ENCODE peak calls at places on chromosomes 1 and 21, in five cellular contexts. T, X, N, Q and L are unnamed samples.

GRCh38 chr1:207404849-207405525 is 49.1 kb upstream of the CR2 start:
- DNase-seq in T (peak; percentile 65), N (no peak), Q (peak; percentile 70), X (peak; percentile 78), L (peak; percentile 58)

GRCh38 chr1:56583957-56584468 is 4.7 kb upstream of the PLPP3 start:
- DNase-seq in T (no peak), Q (no peak), N (no peak), X (no peak), L (no peak)

GRCh38 chr1:93453911-93454310 is 6.0 kb downstream of the FNBP1L start:
- DNase-seq in T (no peak), N (no peak), X (no peak), Q (no peak), L (no peak)

GRCh38 chr1:2529776-2530500 is at the start of gene HES5:
- DNase-seq in Q (no peak), X (peak; percentile 82), T (no peak), N (no peak), L (no peak)

GRCh38 chr1:41713141-41713540 is 205.6 kb downstream of the HIVEP3 start:
- DNase-seq in X (no peak), Q (no peak), T (no peak), N (no peak), L (no peak)

GRCh38 chr1:8040586-8040985 is 14.5 kb upstream of the ERRFI1 start:
- DNase-seq in N (no peak), T (peak; percentile 99), X (no peak), Q (peak; percentile 32), L (peak; percentile 37)

GRCh38 chr1:33810571-33810970 is 53.3 kb upstream of the HMGB4 start:
- DNase-seq in X (no peak), T (no peak), Q (no peak), N (no peak), L (no peak)

GRCh38 chr1:198287916-198288315 is 131.1 kb downstream of the NEK7 start:
- DNase-seq in N (no peak), X (no peak), Q (no peak), T (no peak), L (no peak)

GRCh38 chr21:43362306-43362927 is 64.5 kb downstream of the SIK1 start:
- DNase-seq in Q (no peak), T (no peak), X (peak; percentile 59), N (no peak), L (peak; percentile 42)

GRCh38 chr1:32962248-32962896 is 2.2 kb downstream of the RNF19B start:
- DNase-seq in Q (peak; percentile 30), X (no peak), N (peak; percentile 74), T (no peak), L (no peak)

GRCh38 chr1:153404086-153404635 is 12.2 kb upstream of the S100A7A start:
- DNase-seq in T (no peak), Q (no peak), N (no peak), X (peak; percentile 44), L (no peak)

GRCh38 chr1:168506204-168506819 is 37.5 kb downstream of the XCL2 start:
- DNase-seq in N (no peak), X (no peak), T (peak; percentile 4), Q (no peak), L (no peak)

GRCh38 chr1:229376521-229376920 is 33.7 kb upstream of the CCSAP start:
- DNase-seq in T (no peak), X (no peak), N (no peak), Q (no peak), L (no peak)

GRCh38 chr1:235640580-235640979 is 9.0 kb downstream of the GNG4 start:
- DNase-seq in X (no peak), T (no peak), N (no peak), Q (no peak), L (no peak)

GRCh38 chr21:9741343-9741742 is 780.0 kb upstream of the TPTE start:
- DNase-seq in X (no peak), Q (no peak), T (no peak), N (no peak), L (no peak)

GRCh38 chr1:109705411-109705810 is 6.6 kb upstream of the GSTM5 start:
- DNase-seq in T (no peak), N (no peak), Q (peak; percentile 0), X (no peak), L (no peak)

GRCh38 chr1:185745165-185745564 is 11.0 kb downstream of the HMCN1 start:
- DNase-seq in Q (no peak), N (no peak), T (no peak), X (no peak), L (no peak)

GRCh38 chr1:223141021-223141420 is 2.0 kb downstream of the TLR5 start:
- DNase-seq in N (no peak), T (no peak), X (peak; percentile 17), Q (no peak), L (no peak)

GRCh38 chr1:80153762-80154555 is 1147.4 kb upstream of the ADGRL4 start:
- DNase-seq in X (peak; percentile 41), N (no peak), Q (no peak), T (no peak), L (no peak)

GRCh38 chr1:227736814-227737432 is 1.7 kb downstream of the SNAP47 start:
- DNase-seq in T (no peak), X (no peak), Q (no peak), N (no peak), L (no peak)

GRCh38 chr1:53328490-53329182 is 766 bp upstream of the LRP8 start:
- DNase-seq in N (no peak), X (peak; percentile 74), Q (no peak), T (no peak), L (no peak)

GRCh38 chr1:223175032-223175431 is 32.0 kb upstream of the TLR5 start:
- DNase-seq in Q (peak; percentile 52), X (peak; percentile 53), T (peak; percentile 15), N (no peak), L (no peak)

GRCh38 chr1:160826546-160826945 is 30.6 kb downstream of the LY9 start:
- DNase-seq in X (no peak), Q (no peak), N (no peak), T (no peak), L (no peak)

GRCh38 chr1:214331180-214331579 is 50.2 kb downstream of the SMYD2 start:
- DNase-seq in T (no peak), Q (no peak), N (no peak), X (no peak), L (no peak)

GRCh38 chr1:77047978-77048614 is 171.1 kb downstream of the PIGK start:
- DNase-seq in T (no peak), X (no peak), N (no peak), Q (no peak), L (no peak)

GRCh38 chr1:6275826-6276764 is 15.2 kb upstream of the GPR153 start:
- DNase-seq in N (no peak), Q (peak; percentile 61), X (peak; percentile 36), T (no peak), L (no peak)

GRCh38 chr1:207810173-207810572 is 58.3 kb downstream of the CD46 start:
- DNase-seq in N (no peak), X (no peak), T (no peak), Q (no peak), L (no peak)

GRCh38 chr1:225882008-225882698 is at the start of gene TMEM63A:
- DNase-seq in N (peak; percentile 40), T (peak; percentile 64), X (peak; percentile 92), Q (peak; percentile 97), L (peak; percentile 16)
- TF ChIP-seq POLR2AphosphoS5 in N (no peak), T (peak; percentile 89), X (peak; percentile 72), Q (peak; percentile 47), L (peak; percentile 78)

GRCh38 chr1:9651565-9652378 is at the start of gene PIK3CD:
- DNase-seq in X (peak; percentile 84), T (no peak), N (no peak), Q (no peak), L (no peak)
- TF ChIP-seq EZH2 in X (no peak), T (no peak), N (no peak), Q (no peak), L (no peak)

DNA sequence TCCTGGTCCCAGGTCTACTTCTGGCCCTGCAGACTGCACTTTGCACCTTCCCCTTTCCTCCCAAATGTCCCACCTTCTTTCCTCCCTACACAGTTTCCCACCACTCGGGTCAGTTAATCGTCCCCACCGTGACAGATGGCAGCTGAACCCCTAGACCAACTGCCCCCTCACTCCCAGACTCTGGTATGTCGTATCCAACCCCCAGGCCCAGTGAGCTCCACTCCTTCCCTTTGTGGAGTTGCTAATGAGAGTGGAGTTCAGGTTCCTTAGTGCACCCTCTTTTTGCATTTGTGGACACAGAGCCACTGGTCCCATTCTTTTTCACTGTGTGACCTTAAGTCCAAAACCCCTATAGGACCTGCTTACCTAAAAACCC is 1.8 kb downstream of the MAN1C1 start:
- DNase-seq in T (no peak), Q (no peak), X (peak; percentile 24), N (no peak), L (no peak)
- H3K4me3 ChIP-seq in T (no peak overlapping the region), Q (no peak overlapping the region), X (peak overlapping the region; percentile 81), N (no peak overlapping the region), L (no peak overlapping the region)

DNA sequence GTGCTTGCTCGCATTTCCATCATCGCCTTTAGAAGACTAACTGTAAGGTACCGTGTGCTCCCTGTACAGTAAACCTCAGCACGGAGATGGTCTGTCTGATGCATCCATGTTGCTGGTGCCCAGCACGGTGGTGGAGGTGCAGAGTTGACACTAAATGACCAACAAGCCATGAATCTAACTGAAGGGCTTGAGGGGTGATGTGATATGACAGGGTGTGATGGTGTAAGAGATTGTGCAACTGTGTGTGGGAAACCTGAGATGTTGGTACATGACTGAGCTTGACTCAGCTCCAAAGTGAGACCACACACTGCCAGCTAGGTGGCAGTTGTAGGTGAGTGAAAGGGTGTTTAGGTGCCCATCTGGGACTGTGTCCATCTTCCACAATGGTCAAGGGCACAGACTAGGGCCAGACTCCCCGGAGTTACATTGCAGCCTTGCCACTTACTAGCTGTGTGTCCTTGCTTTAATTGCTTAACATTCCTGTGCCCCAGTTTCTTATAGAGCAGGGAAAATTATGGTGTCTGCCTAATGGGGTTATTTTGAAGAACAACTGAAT is 21.4 kb downstream of the SLC2A1 start:
- DNase-seq in T (no peak), X (no peak), Q (no peak), N (no peak), L (no peak)
- TF ChIP-seq POLR2AphosphoS5 in T (peak; percentile 31), X (no peak), Q (no peak), N (no peak), L (no peak)

DNA sequence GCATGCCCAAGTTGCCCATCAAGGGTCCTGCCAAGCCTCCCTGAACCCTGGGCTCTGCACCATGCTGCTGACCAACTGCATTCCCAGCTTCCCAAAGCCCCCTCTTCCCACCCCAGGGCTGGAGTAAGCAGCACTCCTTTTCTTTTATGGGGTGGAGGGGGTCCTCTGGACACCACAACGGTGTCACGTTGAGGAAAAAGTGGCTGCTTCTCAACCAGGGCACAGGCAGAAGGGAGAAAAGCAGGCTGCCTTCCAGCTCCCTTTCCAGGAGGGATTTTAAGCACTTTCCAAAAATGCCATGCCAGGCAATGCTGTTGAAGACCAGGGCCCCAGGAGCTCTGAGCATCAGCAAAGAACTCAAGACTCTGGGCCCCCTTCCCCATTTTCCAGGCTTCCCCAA is 691 bp downstream of the RIMS3 start:
- DNase-seq in Q (no peak), X (no peak), N (no peak), T (no peak), L (no peak)
- TF ChIP-seq EZH2 in Q (no peak), X (no peak), N (no peak), T (no peak), L (no peak)